ENCODE peak calls at places on chromosomes 12 and 14, in four cellular contexts. U is CD8-positive, alpha-beta memory T cell; D is tibial artery; C is cardiac muscle cell. K is an unnamed sample.

GRCh38 chr12:52391618-52392002 is 6.2 kb upstream of the KRT84 start:
- DNase-seq in D (peak), C (peak), U (no peak), K (no peak)

GRCh38 chr14:101476258-101476930 is 84.9 kb upstream of the DIO3 start:
- DNase-seq in U (no peak), C (no peak), D (peak), K (peak)

GRCh38 chr12:104756901-104757300 is 201.2 kb downstream of the SLC41A2 start:
- DNase-seq in C (no peak), U (no peak), D (no peak), K (no peak)

GRCh38 chr14:72515779-72516770 is 377.8 kb downstream of the DPF3 start:
- DNase-seq in U (no peak), C (peak), D (no peak), K (no peak)

GRCh38 chr12:78802593-78802992 is 62.0 kb upstream of the SYT1 start:
- DNase-seq in D (no peak), U (no peak), C (peak), K (no peak)

GRCh38 chr14:90405755-90406154 is 8.9 kb downstream of the CALM1 start:
- DNase-seq in C (no peak), D (no peak), U (no peak), K (no peak)

GRCh38 chr12:12999276-12999958 is 648 bp downstream of the HEBP1 start:
- DNase-seq in U (no peak), C (peak), D (no peak), K (peak)

GRCh38 chr12:45435945-45436710 is 220.2 kb downstream of the ANO6 start:
- DNase-seq in D (no peak), U (no peak), C (no peak), K (peak)

GRCh38 chr12:110249716-110250225 is 31.3 kb upstream of the ATP2A2 start:
- DNase-seq in C (peak), U (no peak), D (no peak), K (no peak)

GRCh38 chr12:74105434-74105833 is 432.2 kb upstream of the ATXN7L3B start:
- DNase-seq in D (no peak), U (no peak), C (no peak), K (no peak)

GRCh38 chr14:89123215-89123614 is 293.8 kb downstream of the FOXN3 start:
- DNase-seq in D (no peak), U (no peak), C (no peak), K (no peak)

GRCh38 chr14:24674204-24674970 is 40.4 kb upstream of the GZMB start:
- DNase-seq in U (peak), C (no peak), D (no peak), K (no peak)

GRCh38 chr12:2183556-2184541 is 131.1 kb downstream of the CACNA1C start:
- DNase-seq in U (no peak), C (peak), D (no peak), K (no peak)

GRCh38 chr12:12207746-12208145 is 59.1 kb downstream of the LRP6 start:
- DNase-seq in C (peak), D (no peak), U (no peak), K (no peak)

GRCh38 chr14:98949506-98950135 is 322.4 kb downstream of the BCL11B start:
- DNase-seq in U (no peak), D (no peak), C (no peak), K (no peak)

GRCh38 chr14:65387171-65387570 is 25.4 kb upstream of the FUT8 start:
- DNase-seq in D (no peak), C (no peak), U (no peak), K (no peak)

GRCh38 chr14:91714805-91715204 is 17.1 kb downstream of the CATSPERB start:
- DNase-seq in C (no peak), U (peak), D (no peak), K (no peak)

GRCh38 chr14:75570797-75571196 is 7.6 kb upstream of the FLVCR2 start:
- DNase-seq in D (no peak), U (no peak), C (no peak), K (no peak)

GRCh38 chr14:99971929-99972747 is 93.1 kb upstream of the EVL start:
- DNase-seq in D (no peak), U (peak), C (peak), K (no peak)

GRCh38 chr12:96196781-96197180 is 2.6 kb downstream of the ELK3 start:
- DNase-seq in D (no peak), U (no peak), C (no peak), K (no peak)

GRCh38 chr12:65765436-65765813 is 58.9 kb upstream of the HMGA2 start:
- DNase-seq in C (peak), D (no peak), U (no peak), K (no peak)

GRCh38 chr12:62435337-62436163 is 31.1 kb upstream of the MON2 start:
- DNase-seq in C (peak), D (peak), U (peak), K (peak)

GRCh38 chr14:78143489-78144145 is 26.6 kb upstream of the NRXN3 start:
- DNase-seq in U (no peak), D (no peak), C (no peak), K (peak)

GRCh38 chr12:53299101-53299453 is 418 bp upstream of the MYG1 start:
- DNase-seq in U (peak), C (peak), D (no peak), K (no peak)

GRCh38 chr12:77924703-77925102 is 94.0 kb downstream of the NAV3 start:
- DNase-seq in D (no peak), U (no peak), C (peak), K (peak)

GRCh38 chr14:105399441-105399775 is 1.1 kb downstream of the TEX22 start:
- DNase-seq in U (no peak), D (no peak), C (no peak), K (peak)

GRCh38 chr14:75720828-75721227 is 59.8 kb downstream of the TTLL5 start:
- DNase-seq in C (peak), U (no peak), D (peak), K (no peak)

GRCh38 chr14:60537663-60538062 is 28.7 kb downstream of the SIX6 start:
- DNase-seq in U (no peak), D (no peak), C (no peak), K (no peak)

GRCh38 chr12:98516184-98516873 is 939 bp downstream of the TMPO start:
- DNase-seq in U (peak), C (peak), D (peak), K (peak)

GRCh38 chr14:68789002-68789797 is 3.7 kb downstream of the ZFP36L1 start:
- DNase-seq in D (peak), C (peak), U (peak), K (no peak)

GRCh38 chr14:68787235-68787727 is 5.6 kb downstream of the ZFP36L1 start:
- DNase-seq in C (peak), U (peak), D (peak), K (no peak)

GRCh38 chr14:68786491-68787234 is 6.2 kb downstream of the ZFP36L1 start:
- DNase-seq in D (no peak), U (no peak), C (peak), K (no peak)

GRCh38 chr14:68789798-68790655 is 2.8 kb downstream of the ZFP36L1 start:
- DNase-seq in C (peak), U (peak), D (no peak), K (no peak)

DNA sequence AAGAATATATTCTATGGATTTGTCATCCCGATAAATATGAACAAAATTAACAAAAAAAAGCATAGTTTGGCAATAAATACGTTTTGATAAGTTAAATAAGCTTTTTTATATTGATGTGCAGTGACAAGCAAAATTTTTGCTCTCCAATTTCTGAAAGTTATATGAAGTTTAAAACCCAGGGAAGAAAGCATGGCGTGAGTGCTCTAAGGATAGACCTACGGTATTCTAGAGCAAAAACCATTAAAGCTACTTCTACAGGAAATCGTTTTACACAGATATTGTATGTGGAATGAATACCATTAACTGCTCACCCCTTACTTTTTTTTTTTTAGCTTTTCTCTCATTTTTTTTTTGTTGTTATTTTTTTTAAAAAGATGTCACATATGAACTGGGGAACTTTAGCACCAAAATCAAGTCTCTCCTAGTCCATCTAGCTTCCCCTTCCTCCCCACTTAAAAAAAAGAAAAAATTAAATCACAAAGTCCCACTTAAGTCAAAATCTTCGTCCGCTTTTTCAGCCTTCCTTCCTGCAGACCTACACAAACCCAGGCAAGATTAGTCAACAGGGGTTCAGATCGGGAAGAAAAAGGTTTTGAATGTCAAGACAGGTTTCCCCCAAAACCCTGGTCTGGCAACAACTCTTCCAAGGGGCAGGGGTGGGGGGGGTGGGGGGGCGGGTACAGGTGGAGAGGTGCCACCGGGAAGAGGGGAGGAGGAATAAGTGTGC is 4.4 kb downstream of the ZFP36L1 start:
- DNase-seq in D (no peak), C (no peak), U (no peak), K (no peak)
- H3K4me3 ChIP-seq in D (peak), C (peak), U (peak), K (no peak)

DNA sequence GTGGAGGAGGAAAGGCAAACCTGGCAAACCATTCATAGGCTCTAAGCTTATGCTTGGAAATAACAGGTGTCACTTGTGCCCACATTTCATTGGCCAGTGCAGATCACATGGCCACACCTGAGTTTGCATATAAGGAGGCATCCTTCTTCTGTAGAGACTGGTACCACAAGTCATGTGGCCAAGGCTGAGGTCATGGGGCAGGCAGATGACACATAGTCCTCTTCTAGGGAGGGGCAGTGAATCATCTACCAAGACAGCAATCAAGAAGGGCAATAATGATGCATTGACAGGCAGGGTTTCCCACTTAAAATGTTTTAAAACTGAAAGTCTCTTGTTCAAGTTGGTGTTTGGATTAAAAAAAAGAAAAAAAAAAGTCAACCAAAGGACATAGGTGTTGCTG is 77.3 kb downstream of the DAAM1 start:
- DNase-seq in C (no peak), U (no peak), D (no peak), K (no peak)
- H3K27ac ChIP-seq in C (no peak), U (no peak), D (no peak), K (no peak)

DNA sequence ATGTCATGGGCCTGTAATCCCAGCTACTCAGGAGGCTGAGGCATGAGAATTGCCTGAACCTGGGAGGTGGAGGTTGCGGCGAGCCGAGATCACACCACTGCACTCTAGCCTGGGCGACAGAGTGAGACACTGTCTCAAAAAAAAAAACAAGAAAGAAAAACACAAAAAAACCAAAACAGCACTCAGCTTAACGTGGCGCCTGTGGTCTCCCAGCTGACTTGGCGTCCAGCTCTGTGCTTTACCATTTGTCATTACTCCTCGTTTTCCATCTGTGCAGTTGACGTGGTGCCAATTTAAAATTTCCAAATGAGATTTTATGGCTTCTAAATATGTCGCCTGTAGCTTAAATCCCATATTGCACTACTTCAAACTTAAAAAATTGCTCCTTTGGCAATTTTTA is 2.0 kb downstream of the MGP start:
- DNase-seq in D (no peak), U (no peak), C (peak), K (no peak)
- H3K4me3 ChIP-seq in D (peak), U (no peak), C (no peak), K (no peak)

GRCh38 chr14:54781936-54782802 is 120.5 kb downstream of the GCH1 start:
- DNase-seq in D (peak), C (no peak), U (no peak), K (no peak)

GRCh38 chr14:54784657-54785056 is 118.0 kb downstream of the GCH1 start:
- DNase-seq in U (no peak), C (no peak), D (peak), K (no peak)

GRCh38 chr14:54783660-54784015 is 119.0 kb downstream of the GCH1 start:
- DNase-seq in D (no peak), U (no peak), C (no peak), K (no peak)

GRCh38 chr14:54784060-54784459 is 118.6 kb downstream of the GCH1 start:
- DNase-seq in C (no peak), U (no peak), D (peak), K (no peak)

DNA sequence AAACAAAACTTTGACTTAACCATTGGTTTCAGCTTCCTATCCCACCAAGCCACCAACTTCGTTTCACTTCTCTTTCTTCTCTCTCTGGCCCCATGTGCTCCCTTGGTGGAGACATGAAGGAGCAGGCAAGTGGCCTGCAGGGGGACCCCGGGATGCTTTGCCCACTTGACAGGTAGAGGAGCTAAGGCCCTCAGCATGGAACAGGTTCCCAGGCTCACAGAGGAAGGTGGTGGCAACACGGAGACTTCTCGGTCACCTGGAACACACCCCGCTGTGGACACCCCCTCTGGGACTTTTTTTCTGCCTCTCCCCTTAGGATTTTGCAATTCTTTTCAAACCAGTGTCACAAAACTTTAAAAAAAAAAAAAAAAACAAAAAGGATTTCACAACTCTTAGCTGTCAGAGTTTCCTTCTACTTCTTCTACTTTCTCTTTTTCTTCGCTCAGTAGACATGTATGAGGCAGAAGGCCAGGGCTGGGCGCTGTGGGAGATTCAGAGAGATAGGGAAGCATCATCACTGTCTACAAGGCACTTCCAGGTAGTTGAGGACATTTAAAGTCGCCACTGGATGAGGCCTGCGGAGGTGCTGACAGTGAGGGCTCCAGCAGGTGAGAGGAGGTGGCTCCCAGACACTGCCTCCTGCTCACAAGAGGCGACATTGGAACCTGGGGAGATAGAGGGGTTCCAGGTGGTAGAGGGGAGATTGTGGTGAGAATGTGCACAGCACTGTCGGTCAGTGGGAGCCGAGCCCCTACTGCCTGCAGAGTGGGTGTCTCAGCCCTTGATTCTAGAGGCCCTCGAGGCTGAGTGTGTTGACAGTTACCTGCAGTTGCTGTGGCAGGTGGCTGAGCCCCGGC is 119.6 kb downstream of the GCH1 start:
- DNase-seq in U (no peak), D (peak), C (no peak), K (no peak)
- H3K27ac ChIP-seq in U (no peak), D (peak), C (no peak), K (no peak)

DNA sequence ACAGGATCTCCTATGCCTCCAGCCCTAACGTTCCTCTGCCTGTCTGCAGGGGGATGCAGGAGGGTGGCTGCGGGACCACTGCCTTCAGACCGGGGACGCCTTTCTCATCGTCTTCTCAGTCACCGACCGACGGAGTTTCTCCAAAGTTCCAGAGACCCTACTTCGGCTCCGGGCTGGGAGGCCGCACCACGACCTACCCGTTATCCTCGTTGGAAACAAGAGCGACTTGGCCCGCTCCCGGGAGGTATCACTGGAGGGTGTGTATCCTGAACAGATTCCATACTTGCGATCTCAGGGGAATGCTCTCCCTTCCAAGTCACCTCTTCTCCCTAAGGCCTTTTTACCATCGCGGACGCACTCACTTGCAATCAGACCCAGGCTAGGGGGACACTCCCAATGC is 3.0 kb downstream of the REM2 start:
- DNase-seq in D (no peak), C (no peak), U (no peak), K (no peak)
- H3K4me3 ChIP-seq in D (peak), C (peak), U (peak), K (no peak)

K was measured in SJSA1.